ENCODE peak calls at places on chromosomes 2 and 18, in five cellular contexts. One of them, this sample, is unnamed.
A peak's percentile ranks its signal among the peaks of the same experiment; 100 is the strongest.

GRCh38 chr2:19762142-19762541 is 139.6 kb downstream of the TTC32 start:
- DNase-seq in endothelial cell: no peak
- DNase-seq in left kidney: no peak
- DNase-seq in T1000: no peak
- DNase-seq in upper lobe of right lung: no peak
- DNase-seq in this sample: no peak

GRCh38 chr2:96789245-96789617 is 26.8 kb upstream of the CNNM3 start:
- DNase-seq in upper lobe of right lung: no peak
- DNase-seq in left kidney: no peak
- DNase-seq in endothelial cell: no peak
- DNase-seq in T1000: no peak
- DNase-seq in this sample: no peak

GRCh38 chr2:107618769-107619168 is 207.9 kb upstream of the RGPD4 start:
- DNase-seq in upper lobe of right lung: no peak
- DNase-seq in left kidney: no peak
- DNase-seq in T1000: no peak
- DNase-seq in endothelial cell: no peak
- DNase-seq in this sample: no peak

GRCh38 chr2:203675086-203675485 is 31.4 kb upstream of the CD28 start:
- DNase-seq in left kidney: no peak
- DNase-seq in endothelial cell: no peak
- DNase-seq in T1000: no peak
- DNase-seq in upper lobe of right lung: no peak
- DNase-seq in this sample: no peak

GRCh38 chr18:12786669-12787068 is 83.8 kb downstream of the PSMG2 start:
- DNase-seq in upper lobe of right lung: no peak
- DNase-seq in endothelial cell: no peak
- DNase-seq in T1000: no peak
- DNase-seq in left kidney: no peak
- DNase-seq in this sample: no peak

GRCh38 chr18:54191352-54191751 is 33.1 kb downstream of the MBD2 start:
- DNase-seq in T1000: no peak
- DNase-seq in left kidney: peak; percentile 57
- DNase-seq in upper lobe of right lung: no peak
- DNase-seq in endothelial cell: no peak
- DNase-seq in this sample: peak; percentile 11

GRCh38 chr2:19140463-19141208 is 217.8 kb downstream of the OSR1 start:
- DNase-seq in endothelial cell: no peak
- DNase-seq in upper lobe of right lung: no peak
- DNase-seq in left kidney: peak; percentile 17
- DNase-seq in T1000: peak; percentile 63
- DNase-seq in this sample: peak; percentile 55

GRCh38 chr2:226795281-226796011 is 4.2 kb downstream of the IRS1 start:
- DNase-seq in left kidney: no peak
- DNase-seq in T1000: peak; percentile 41
- DNase-seq in upper lobe of right lung: peak; percentile 67
- DNase-seq in endothelial cell: no peak
- DNase-seq in this sample: no peak

GRCh38 chr2:236939751-236940229 is 145.9 kb upstream of the COPS8 start:
- DNase-seq in T1000: no peak
- DNase-seq in upper lobe of right lung: no peak
- DNase-seq in left kidney: peak; percentile 89
- DNase-seq in endothelial cell: no peak
- DNase-seq in this sample: no peak

GRCh38 chr2:45283764-45284620 is 274.7 kb upstream of the SIX2 start:
- DNase-seq in upper lobe of right lung: no peak
- DNase-seq in T1000: peak; percentile 77
- DNase-seq in endothelial cell: no peak
- DNase-seq in left kidney: no peak
- DNase-seq in this sample: no peak

GRCh38 chr2:157107877-157108276 is 149.6 kb upstream of the GALNT5 start:
- DNase-seq in endothelial cell: no peak
- DNase-seq in upper lobe of right lung: no peak
- DNase-seq in T1000: no peak
- DNase-seq in left kidney: no peak
- DNase-seq in this sample: peak; percentile 18